ENCODE peak calls at places on chromosomes 16 and 17, in six cellular contexts. T is CD8-positive, alpha-beta memory T cell; S is AG04449; W is dorsolateral prefrontal cortex; K is A549; M is PC-3. Q is an unnamed sample.

GRCh38 chr17:6868579-6868978 is 37.0 kb upstream of the TEKT1 start:
- DNase-seq in S (no peak), M (peak), W (no peak), T (no peak), K (no peak), Q (peak)

GRCh38 chr17:78507526-78507925 is 69.7 kb downstream of the DNAH17 start:
- DNase-seq in T (no peak), S (no peak), M (no peak), W (no peak), K (no peak), Q (no peak)

GRCh38 chr16:4373909-4374742 is 2.5 kb downstream of the VASN start:
- DNase-seq in K (peak), M (peak), W (no peak), T (no peak), S (peak), Q (no peak)

GRCh38 chr16:82259731-82260130 is 89.7 kb upstream of the MPHOSPH6 start:
- DNase-seq in W (no peak), S (no peak), T (no peak), M (no peak), K (no peak), Q (no peak)

GRCh38 chr16:19851476-19851875 is 33.2 kb downstream of the GPRC5B start:
- DNase-seq in K (no peak), M (no peak), T (no peak), S (no peak), W (peak), Q (no peak)

GRCh38 chr16:78821335-78821734 is 721.9 kb downstream of the WWOX start:
- DNase-seq in K (no peak), M (no peak), S (no peak), W (no peak), T (no peak), Q (no peak)

GRCh38 chr17:35774499-35774898 is 13.8 kb downstream of the C17orf50 start:
- DNase-seq in M (peak), K (no peak), W (no peak), T (no peak), S (no peak), Q (no peak)

GRCh38 chr16:80114699-80115098 is 426.1 kb upstream of the DYNLRB2 start:
- DNase-seq in S (no peak), M (no peak), T (no peak), W (no peak), K (no peak), Q (no peak)

GRCh38 chr16:67170168-67170947 is at the start of gene NOL3:
- DNase-seq in S (no peak), W (no peak), M (peak), K (peak), T (no peak), Q (no peak)

GRCh38 chr17:50609376-50610074 is 25.2 kb upstream of the ABCC3 start:
- DNase-seq in T (no peak), S (no peak), K (no peak), M (no peak), W (no peak), Q (no peak)

GRCh38 chr16:12339686-12340085 is 363.2 kb downstream of the SNX29 start:
- DNase-seq in W (no peak), T (no peak), K (no peak), M (no peak), S (no peak), Q (no peak)

GRCh38 chr16:2855536-2855935 is 2.4 kb downstream of the PRSS22 start:
- DNase-seq in K (no peak), M (no peak), S (no peak), W (no peak), T (no peak), Q (no peak)

GRCh38 chr17:74513987-74514631 is 17.2 kb downstream of the CD300LB start:
- DNase-seq in T (peak), M (peak), S (no peak), K (peak), W (no peak), Q (no peak)

GRCh38 chr16:71482569-71482968 is 6.6 kb downstream of the ZNF19 start:
- DNase-seq in T (no peak), W (no peak), S (no peak), K (no peak), M (no peak), Q (no peak)

GRCh38 chr17:45688353-45688752 is 95.8 kb upstream of the CRHR1 start:
- DNase-seq in K (no peak), M (peak), T (no peak), S (no peak), W (peak), Q (no peak)

GRCh38 chr17:869067-869466 is 86.9 kb downstream of the MRM3 start:
- DNase-seq in T (no peak), S (no peak), M (no peak), W (no peak), K (no peak), Q (no peak)

GRCh38 chr17:8420041-8420934 is 15.4 kb upstream of the NDEL1 start:
- DNase-seq in W (no peak), M (peak), K (no peak), T (no peak), S (no peak), Q (no peak)

GRCh38 chr16:87582221-87582965 is 19.9 kb upstream of the JPH3 start:
- DNase-seq in K (no peak), T (no peak), M (no peak), W (no peak), S (no peak), Q (no peak)

GRCh38 chr17:82384730-82385429 is 13.3 kb downstream of the UTS2R start:
- DNase-seq in M (peak), T (no peak), W (no peak), K (peak), S (no peak), Q (no peak)

GRCh38 chr17:68377771-68378201 is 79.5 kb downstream of the WIPI1 start:
- DNase-seq in K (no peak), W (no peak), T (no peak), S (no peak), M (peak), Q (no peak)

GRCh38 chr17:752620-753219 is 656 bp upstream of the GEMIN4 start:
- DNase-seq in W (no peak), T (no peak), K (peak), M (no peak), S (no peak), Q (no peak)

GRCh38 chr17:30173649-30174048 is 57.0 kb downstream of the NSRP1 start:
- DNase-seq in S (no peak), T (no peak), M (no peak), W (no peak), K (no peak), Q (no peak)

GRCh38 chr16:13429411-13429810 is 490.5 kb upstream of the ERCC4 start:
- DNase-seq in T (no peak), M (no peak), K (no peak), S (no peak), W (no peak), Q (no peak)

GRCh38 chr16:3475604-3476375 is 19.5 kb downstream of the C16orf90 start:
- DNase-seq in K (no peak), T (no peak), W (no peak), S (no peak), M (no peak), Q (no peak)

GRCh38 chr17:64077409-64077808 is 52.5 kb downstream of the ERN1 start:
- DNase-seq in K (no peak), W (no peak), M (peak), T (no peak), S (no peak), Q (no peak)

GRCh38 chr16:55471448-55472097 is 7.4 kb upstream of the MMP2 start:
- DNase-seq in S (peak), M (peak), W (no peak), T (no peak), K (no peak), Q (peak)

GRCh38 chr16:16022683-16023064 is 73.3 kb downstream of the ABCC1 start:
- DNase-seq in T (no peak), S (no peak), W (no peak), K (no peak), M (no peak), Q (no peak)

GRCh38 chr16:52953215-52953614 is 99.5 kb downstream of the CHD9NB start:
- DNase-seq in W (no peak), T (no peak), K (no peak), M (no peak), S (no peak), Q (no peak)

GRCh38 chr17:83194761-83195329 is 115.4 kb downstream of the METRNL start:
- DNase-seq in S (no peak), K (no peak), W (no peak), T (no peak), M (no peak), Q (no peak)

GRCh38 chr17:50699410-50699809 is 8.3 kb downstream of the ANKRD40 start:
- DNase-seq in T (no peak), M (peak), W (no peak), S (no peak), K (no peak), Q (no peak)

GRCh38 chr17:29825604-29826003 is 104.4 kb downstream of the SSH2 start:
- DNase-seq in W (no peak), K (no peak), T (no peak), M (no peak), S (no peak), Q (no peak)

GRCh38 chr16:2194852-2195315 is 1.5 kb downstream of the CASKIN1 start:
- DNase-seq in W (no peak), M (peak), K (peak), T (peak), S (no peak), Q (no peak)

GRCh38 chr16:55569025-55569424 is 2.5 kb downstream of the CAPNS2 start:
- DNase-seq in W (no peak), K (no peak), M (no peak), T (no peak), S (no peak), Q (no peak)

DNA sequence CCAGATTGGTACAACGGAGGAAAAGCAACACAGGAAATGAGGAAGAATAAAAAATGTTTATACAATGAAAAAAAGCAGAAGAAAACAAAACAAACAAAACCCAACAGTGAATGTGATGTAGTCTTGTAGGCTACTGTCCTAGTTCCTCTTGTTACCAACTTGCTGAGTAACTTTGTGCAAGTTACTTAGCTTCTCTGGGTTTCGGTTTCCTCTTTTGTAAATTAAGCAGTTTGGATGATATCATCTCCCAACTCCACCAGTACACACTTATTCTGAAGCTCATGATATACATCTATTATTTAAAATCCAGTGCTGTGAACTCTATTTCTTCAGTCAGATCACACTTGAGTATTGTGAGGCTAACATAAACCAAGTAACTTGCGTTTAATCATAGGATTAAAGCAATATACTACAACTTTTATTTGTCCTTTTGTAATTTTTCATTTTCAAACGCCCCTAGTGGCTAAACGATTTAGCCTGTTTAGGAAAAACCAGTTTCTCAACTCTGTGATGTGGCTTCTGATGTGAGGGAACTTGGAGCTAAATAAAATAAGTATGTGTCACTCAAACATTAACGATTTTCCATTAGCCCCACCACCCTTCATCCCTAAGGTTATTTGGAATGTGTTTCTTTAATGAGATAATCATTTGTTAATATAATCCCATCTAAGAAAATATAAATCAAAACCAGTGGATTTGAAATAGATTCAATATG is 1.4 kb upstream of the UNK start:
- DNase-seq in W (no peak), T (no peak), M (peak), K (no peak), S (no peak), Q (no peak)
- H3K4me3 ChIP-seq in W (no peak), T (peak), M (peak), K (no peak), S (no peak), Q (no peak)

GRCh38 chr17:80836971-80837481 is 154.6 kb upstream of the CHMP6 start:
- DNase-seq in S (no peak), M (no peak), T (no peak), K (no peak), W (no peak), Q (no peak)
- H3K4me3 ChIP-seq in S (no peak), M (no peak), T (no peak), K (no peak), W (no peak), Q (no peak)

DNA sequence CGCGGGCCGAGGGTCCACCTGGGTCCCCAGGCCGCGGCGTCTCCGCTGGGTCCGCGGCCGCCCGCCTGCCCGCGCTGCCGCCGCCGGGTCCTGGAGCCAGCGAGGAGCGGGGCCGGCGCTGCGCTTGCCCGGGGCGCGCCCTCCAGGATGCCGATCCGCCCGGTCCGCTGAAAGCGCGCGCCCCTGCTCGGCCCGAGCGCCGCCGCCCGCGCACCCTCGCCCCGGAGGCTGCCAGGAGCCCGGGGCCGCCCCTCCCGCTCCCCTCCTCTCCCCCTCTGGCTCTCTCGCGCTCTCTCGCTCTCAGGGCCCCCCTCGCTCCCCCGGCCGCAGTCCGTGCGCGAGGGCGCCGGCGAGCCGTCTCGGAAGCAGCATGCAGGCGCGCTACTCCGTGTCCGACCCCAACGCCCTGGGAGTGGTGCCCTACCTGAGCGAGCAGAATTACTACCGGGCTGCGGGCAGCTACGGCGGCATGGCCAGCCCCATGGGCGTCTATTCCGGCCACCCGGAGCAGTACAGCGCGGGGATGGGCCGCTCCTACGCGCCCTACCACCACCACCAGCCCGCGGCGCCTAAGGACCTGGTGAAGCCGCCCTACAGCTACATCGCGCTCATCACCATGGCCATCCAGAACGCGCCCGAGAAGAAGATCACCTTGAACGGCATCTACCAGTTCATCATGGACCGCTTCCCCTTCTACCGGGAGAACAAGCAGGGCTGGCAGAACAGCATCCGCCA is 504 bp downstream of the FOXC2 start:
- DNase-seq in W (no peak), K (no peak), M (no peak), T (no peak), S (no peak), Q (no peak)
- H3K4me3 ChIP-seq in W (no peak), K (peak), M (no peak), T (no peak), S (peak), Q (peak)

DNA sequence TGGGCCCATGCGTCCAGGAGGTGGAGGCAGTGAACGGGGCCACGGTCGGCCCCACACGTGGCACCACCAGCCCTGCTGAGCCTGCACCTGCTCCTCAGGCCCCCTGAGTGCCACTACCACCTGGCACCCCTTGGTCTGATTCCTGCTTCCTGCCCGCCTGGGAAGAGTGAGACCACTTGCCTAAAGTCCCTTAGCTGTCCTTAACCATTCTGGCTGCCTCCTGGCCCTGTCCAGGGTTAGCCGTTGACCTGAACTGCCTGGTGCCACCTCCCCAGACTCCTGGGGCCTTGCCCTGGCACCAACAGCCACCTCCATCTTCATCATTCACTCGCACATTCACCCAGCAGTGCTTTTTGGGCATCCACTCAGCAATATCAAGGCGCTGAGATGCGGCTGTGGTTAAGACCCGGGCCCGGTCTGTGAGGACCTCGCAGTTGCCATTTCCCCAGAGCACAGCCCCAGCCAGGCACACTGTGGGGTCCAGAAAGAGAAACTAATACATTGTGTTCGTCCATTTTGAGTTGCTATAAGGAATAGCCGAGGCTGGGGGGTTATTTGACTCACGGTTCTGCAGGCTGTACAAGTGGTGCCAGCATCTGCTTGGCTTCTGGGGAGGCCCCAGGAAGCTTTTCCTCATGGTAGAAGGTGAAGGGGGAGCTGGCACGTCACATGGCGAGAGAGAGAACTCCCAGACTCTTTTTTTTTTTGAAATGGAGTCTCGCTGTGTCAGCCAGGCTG is 318.4 kb downstream of the SEC14L1 start:
- DNase-seq in T (no peak), K (no peak), S (no peak), W (no peak), M (no peak), Q (no peak)
- H3K4me3 ChIP-seq in T (peak), K (no peak), S (no peak), W (no peak), M (no peak), Q (no peak)

DNA sequence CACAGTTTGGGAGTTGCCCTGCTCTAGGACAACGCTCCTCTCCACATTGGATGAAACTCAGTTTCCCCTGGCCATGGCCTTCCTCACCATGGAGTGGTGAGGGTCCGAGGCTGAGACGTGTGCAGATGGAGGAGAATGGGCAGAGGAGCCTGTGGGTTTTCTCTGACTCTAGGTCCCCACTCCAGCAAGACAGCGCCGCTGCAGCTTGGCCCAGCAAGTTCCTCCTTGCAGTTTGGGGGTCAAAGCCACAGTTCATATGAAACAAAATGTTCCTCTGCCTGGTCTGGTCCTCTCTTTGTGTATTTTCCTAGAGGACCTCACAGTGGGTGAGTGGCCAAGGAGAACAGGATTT is 2.3 kb downstream of the C16orf54 start:
- DNase-seq in W (no peak), K (no peak), S (no peak), T (no peak), M (no peak), Q (no peak)
- H3K4me3 ChIP-seq in W (no peak), K (no peak), S (no peak), T (peak), M (no peak), Q (no peak)

GRCh38 chr17:32488177-32488542 is 1.4 kb downstream of the CDK5R1 start:
- DNase-seq in S (no peak), K (no peak), T (no peak), W (no peak), M (no peak), Q (no peak)
- H3K4me3 ChIP-seq in S (no peak), K (no peak), T (peak), W (peak), M (peak), Q (no peak)

GRCh38 chr17:73304971-73305786 is 6.6 kb downstream of the CDC42EP4 start:
- DNase-seq in S (no peak), T (no peak), K (peak), M (peak), W (no peak), Q (peak)
- H3K4me3 ChIP-seq in S (peak), T (no peak), K (peak), M (peak), W (peak), Q (peak)

DNA sequence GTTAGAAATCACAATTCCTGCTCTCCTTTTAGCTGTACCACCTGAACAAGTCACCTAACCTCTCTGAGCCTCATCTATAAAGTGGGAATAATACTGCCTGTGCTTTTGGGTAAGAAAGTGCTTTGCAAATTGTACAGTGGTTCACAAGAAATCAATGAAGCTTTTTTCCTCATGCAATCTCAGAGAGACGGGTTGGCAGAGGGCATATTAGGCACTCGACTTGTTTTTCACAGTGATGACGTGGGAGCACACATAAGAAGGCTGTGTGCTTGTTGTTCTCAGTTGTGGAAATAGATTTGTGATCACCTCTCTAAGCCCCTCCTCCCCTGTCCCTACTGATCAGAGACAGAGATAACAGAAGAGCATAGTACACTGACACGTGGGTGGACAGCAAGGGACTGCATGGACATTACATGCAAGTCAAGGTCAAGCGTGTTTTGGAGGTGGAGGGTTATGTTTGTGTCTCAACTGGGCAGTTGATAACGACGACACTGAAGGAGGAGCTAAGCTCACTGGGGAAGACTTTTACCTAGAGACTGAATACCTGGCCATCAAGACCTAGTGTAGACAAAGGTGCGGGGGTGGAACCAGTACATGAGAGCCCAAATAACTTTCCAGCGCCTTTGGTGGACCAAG is 1.7 kb upstream of the GPT2 start:
- DNase-seq in T (no peak), K (no peak), M (no peak), S (no peak), W (no peak), Q (no peak)
- H3K4me3 ChIP-seq in T (no peak), K (no peak), M (no peak), S (no peak), W (no peak), Q (no peak)

GRCh38 chr16:68447721-68448359 is 468 bp downstream of the SMPD3 start:
- DNase-seq in W (peak), T (no peak), M (no peak), K (no peak), S (no peak), Q (no peak)
- H3K4me3 ChIP-seq in W (peak), T (peak), M (peak), K (peak), S (peak), Q (peak)

Q was measured in kidney epithelial cell.